ENCODE peak calls at places on chromosome 9, in six cellular contexts. U is GM12891; L is Peyer's patch; F is thoracic aorta; J is stimulated activated CD8-positive, alpha-beta memory T cell treated with anti-CD3 and anti-CD28 coated beads, Interleukin-12 subunit alpha, Interleukin-12 subunit beta, amount 100 ng/mL, for 1 hour; P is activated T-helper 1 cell treated with Interleukin-2 at 50 U/mL for 16 hours. E is an unnamed sample.

GRCh38 chr9:8374471-8374870 is 574.9 kb upstream of the DMAC1 start:
- DNase-seq in J (no peak), F (no peak), L (no peak), U (no peak), P (no peak), E (no peak)

GRCh38 chr9:121598167-121599000 is 53.0 kb upstream of the DAB2IP start:
- DNase-seq in P (no peak), F (no peak), L (peak), J (no peak), U (no peak), E (no peak)

GRCh38 chr9:70563437-70564204 is 149.2 kb upstream of the KLF9 start:
- DNase-seq in J (peak), U (peak), F (no peak), P (no peak), L (peak), E (peak)

GRCh38 chr9:2838356-2838983 is 5.4 kb downstream of the PUM3 start:
- DNase-seq in P (no peak), J (no peak), U (no peak), F (no peak), L (no peak), E (no peak)

GRCh38 chr9:124295097-124295794 is 37.5 kb downstream of the NEK6 start:
- DNase-seq in F (no peak), P (no peak), L (no peak), J (no peak), U (peak), E (no peak)

GRCh38 chr9:105828596-105829213 is 134.4 kb downstream of the TMEM38B start:
- DNase-seq in P (no peak), J (no peak), L (no peak), F (no peak), U (no peak), E (no peak)

GRCh38 chr9:69180670-69181069 is 6.6 kb downstream of the TJP2 start:
- DNase-seq in L (peak), F (peak), J (peak), P (peak), U (no peak), E (peak)

GRCh38 chr9:70994582-70994981 is 126.8 kb downstream of the TRPM3 start:
- DNase-seq in J (no peak), L (no peak), P (no peak), U (no peak), F (no peak), E (no peak)

GRCh38 chr9:36985769-36986547 is 48.1 kb downstream of the PAX5 start:
- DNase-seq in P (no peak), L (no peak), F (no peak), J (no peak), U (no peak), E (no peak)

GRCh38 chr9:34809504-34810186 is 99.7 kb upstream of the CCL21 start:
- DNase-seq in P (no peak), F (no peak), L (no peak), U (no peak), J (no peak), E (peak)

GRCh38 chr9:98453589-98454311 is 198.3 kb upstream of the TBC1D2 start:
- DNase-seq in P (no peak), J (no peak), F (no peak), U (no peak), L (no peak), E (no peak)

GRCh38 chr9:3848445-3849114 is 322.8 kb upstream of the RFX3 start:
- DNase-seq in L (no peak), F (no peak), P (no peak), J (no peak), U (no peak), E (peak)

GRCh38 chr9:125372441-125373226 is 111.0 kb downstream of the GAPVD1 start:
- DNase-seq in P (no peak), U (no peak), F (no peak), J (no peak), L (no peak), E (no peak)

GRCh38 chr9:130453487-130453886 is 8.7 kb downstream of the ASS1 start:
- DNase-seq in F (no peak), U (no peak), P (no peak), L (no peak), J (no peak), E (no peak)

GRCh38 chr9:131289301-131290038 is at the start of gene PLPP7:
- DNase-seq in J (no peak), P (no peak), F (peak), L (no peak), U (peak), E (peak)

GRCh38 chr9:128005938-128006337 is 25.1 kb upstream of the EEIG1 start:
- DNase-seq in F (no peak), P (no peak), L (peak), U (no peak), J (no peak), E (no peak)

GRCh38 chr9:715310-715709 is 126.2 kb upstream of the DMRT1 start:
- DNase-seq in U (no peak), P (no peak), L (no peak), F (no peak), J (no peak), E (no peak)

GRCh38 chr9:128118971-128119665 is 8.4 kb downstream of the PTGES2 start:
- DNase-seq in J (no peak), L (peak), P (no peak), F (no peak), U (no peak), E (no peak)

GRCh38 chr9:120299785-120300184 is 280.2 kb downstream of the CDK5RAP2 start:
- DNase-seq in J (no peak), P (no peak), L (no peak), U (no peak), F (no peak), E (no peak)

GRCh38 chr9:121826711-121827110 is 175.3 kb downstream of the DAB2IP start:
- DNase-seq in U (no peak), F (no peak), P (no peak), J (no peak), L (peak), E (no peak)

E was measured in foreskin melanocyte.